ENCODE peak calls at places on chromosomes 13 and 19, in six cellular contexts. G is ascending aorta, O is neural progenitor cell, E is K562, W is brain microvascular endothelial cell, S is fibroblast of mammary gland. H is an unnamed sample.

GRCh38 chr19:46789371-46789770 is 977 bp upstream of the SLC1A5 start:
- DNase-seq in O (no peak), W (no peak), E (no peak), S (no peak), G (no peak), H (no peak)

GRCh38 chr19:977058-977464 is 7.1 kb upstream of the WDR18 start:
- DNase-seq in O (no peak), S (no peak), W (no peak), G (no peak), E (no peak), H (no peak)

GRCh38 chr13:20869540-20869939 is 33.0 kb downstream of the XPO4 start:
- DNase-seq in O (no peak), S (peak), W (no peak), E (no peak), G (no peak), H (no peak)

GRCh38 chr19:54373781-54374266 is 9.1 kb upstream of the LAIR1 start:
- DNase-seq in O (no peak), S (no peak), E (no peak), G (no peak), W (no peak), H (no peak)

GRCh38 chr19:17296278-17296677 is 6.9 kb downstream of the ABHD8 start:
- DNase-seq in S (peak), E (no peak), W (peak), O (no peak), G (no peak), H (no peak)

GRCh38 chr19:36646746-36647145 is 19.9 kb downstream of the ZNF461 start:
- DNase-seq in S (no peak), G (no peak), O (no peak), W (no peak), E (no peak), H (no peak)

GRCh38 chr19:41297628-41298326 is 12.2 kb upstream of the CCDC97 start:
- DNase-seq in O (no peak), G (no peak), E (no peak), S (no peak), W (no peak), H (no peak)

GRCh38 chr19:15652559-15653278 is 12.0 kb downstream of the CYP4F3 start:
- DNase-seq in O (no peak), W (no peak), S (no peak), E (no peak), G (no peak), H (no peak)

GRCh38 chr19:37964109-37964508 is 57.1 kb downstream of the SIPA1L3 start:
- DNase-seq in S (no peak), E (no peak), G (no peak), O (no peak), W (peak), H (no peak)

GRCh38 chr19:38453596-38453995 is 20.1 kb downstream of the RYR1 start:
- DNase-seq in E (no peak), W (no peak), G (no peak), O (no peak), S (no peak), H (no peak)

GRCh38 chr19:30911491-30911890 is 437.7 kb downstream of the TSHZ3 start:
- DNase-seq in S (no peak), G (no peak), O (no peak), E (no peak), W (no peak), H (no peak)

GRCh38 chr13:35791191-35791902 is 314.9 kb upstream of the MAB21L1 start:
- DNase-seq in W (no peak), E (no peak), O (no peak), G (no peak), S (peak), H (no peak)

GRCh38 chr19:46753420-46754155 is 7.3 kb upstream of the STRN4 start:
- DNase-seq in S (peak), G (no peak), W (no peak), O (peak), E (peak), H (no peak)

GRCh38 chr19:33864311-33864850 is 67.7 kb downstream of the KCTD15 start:
- DNase-seq in W (no peak), O (no peak), E (no peak), G (peak), S (no peak), H (peak)

GRCh38 chr19:16244091-16244490 is 46.4 kb downstream of the AP1M1 start:
- DNase-seq in G (no peak), W (no peak), O (no peak), S (peak), E (no peak), H (no peak)

GRCh38 chr13:41544824-41545707 is 87.7 kb downstream of the RGCC start:
- DNase-seq in W (no peak), G (no peak), E (no peak), S (no peak), O (no peak), H (no peak)

GRCh38 chr13:86945596-86945995 is 725.6 kb upstream of the SLITRK5 start:
- DNase-seq in W (no peak), O (no peak), E (no peak), S (peak), G (no peak), H (no peak)

GRCh38 chr19:48639483-48640375 is 2.5 kb upstream of the DBP start:
- DNase-seq in W (no peak), S (no peak), O (no peak), E (peak), G (no peak), H (no peak)

GRCh38 chr13:97300871-97301270 is 78.7 kb downstream of the MBNL2 start:
- DNase-seq in O (no peak), W (no peak), G (no peak), E (no peak), S (no peak), H (no peak)

GRCh38 chr13:110137677-110138008 is 169.3 kb downstream of the COL4A1 start:
- DNase-seq in O (peak), W (peak), S (peak), E (peak), G (no peak), H (peak)

GRCh38 chr13:28251462-28251861 is 113.1 kb downstream of the PAN3 start:
- DNase-seq in S (no peak), G (no peak), O (no peak), W (no peak), E (no peak), H (no peak)

GRCh38 chr19:10812902-10813404 is 23.1 kb downstream of the TMED1 start:
- DNase-seq in G (peak), W (peak), S (peak), E (peak), O (no peak), H (no peak)

GRCh38 chr19:11033763-11034162 is 55.5 kb upstream of the LDLR start:
- DNase-seq in E (no peak), S (no peak), W (no peak), O (no peak), G (no peak), H (no peak)

GRCh38 chr19:50147462-50148423 is 15.3 kb downstream of the IZUMO2 start:
- DNase-seq in S (peak), O (peak), G (peak), W (peak), E (peak), H (peak)

GRCh38 chr19:40666803-40667438 is 23.5 kb downstream of the NUMBL start:
- DNase-seq in G (no peak), W (no peak), O (no peak), E (no peak), S (no peak), H (no peak)

GRCh38 chr13:22461854-22462565 is 718.8 kb upstream of the SGCG start:
- DNase-seq in E (no peak), O (no peak), W (no peak), G (no peak), S (no peak), H (no peak)

GRCh38 chr19:19820774-19821315 is 705 bp downstream of the ZNF506 start:
- DNase-seq in G (no peak), E (no peak), O (no peak), W (peak), S (peak), H (no peak)

GRCh38 chr13:42746846-42747245 is 34.5 kb upstream of the FAM216B start:
- DNase-seq in G (no peak), W (no peak), E (no peak), O (no peak), S (peak), H (no peak)

GRCh38 chr13:106110241-106110855 is 425.1 kb downstream of the EFNB2 start:
- DNase-seq in W (no peak), O (peak), E (no peak), S (no peak), G (no peak), H (no peak)

GRCh38 chr19:7897289-7897688 is 6.4 kb upstream of the MAP2K7 start:
- DNase-seq in E (no peak), O (no peak), S (no peak), W (no peak), G (no peak), H (no peak)

GRCh38 chr13:105825071-105825470 is 710.4 kb downstream of the EFNB2 start:
- DNase-seq in W (no peak), E (no peak), O (no peak), S (no peak), G (no peak), H (no peak)

GRCh38 chr13:67971291-67971690 is 741.2 kb upstream of the PCDH9 start:
- DNase-seq in G (no peak), S (no peak), E (no peak), W (no peak), O (no peak), H (no peak)

GRCh38 chr19:20357921-20358320 is 190.9 kb downstream of the ZNF486 start:
- DNase-seq in G (no peak), W (no peak), O (no peak), E (no peak), S (no peak), H (peak)

GRCh38 chr13:79423340-79423739 is 17.3 kb upstream of the RBM26 start:
- DNase-seq in G (no peak), E (no peak), S (no peak), O (no peak), W (no peak), H (no peak)

GRCh38 chr13:87035538-87035937 is 635.6 kb upstream of the SLITRK5 start:
- DNase-seq in O (no peak), W (no peak), S (peak), G (no peak), E (no peak), H (no peak)

GRCh38 chr19:37932985-37933953 is 26.3 kb downstream of the SIPA1L3 start:
- DNase-seq in E (no peak), S (peak), W (no peak), G (no peak), O (peak), H (no peak)

GRCh38 chr19:19548915-19549537 is 11.0 kb downstream of the CILP2 start:
- DNase-seq in O (no peak), E (no peak), W (no peak), S (peak), G (no peak), H (no peak)

GRCh38 chr19:3586707-3587346 is 1.5 kb downstream of the GIPC3 start:
- DNase-seq in E (no peak), W (no peak), G (no peak), S (no peak), O (no peak), H (no peak)

GRCh38 chr19:3586124-3586626 is 897 bp downstream of the GIPC3 start:
- DNase-seq in O (peak), E (peak), W (no peak), G (no peak), S (no peak), H (no peak)

GRCh38 chr19:3589949-3590348 is 4.7 kb downstream of the GIPC3 start:
- DNase-seq in S (no peak), O (no peak), W (no peak), E (no peak), G (no peak), H (no peak)

GRCh38 chr19:3589439-3589838 is 4.2 kb downstream of the GIPC3 start:
- DNase-seq in O (no peak), W (no peak), E (no peak), S (no peak), G (no peak), H (no peak)

GRCh38 chr19:3585301-3586123 is at the start of gene GIPC3:
- DNase-seq in S (no peak), G (peak), O (no peak), W (no peak), E (no peak), H (no peak)
- H3K4me3 ChIP-seq in S (no peak), G (peak), O (peak), W (peak), E (peak), H (no peak)

GRCh38 chr13:31421756-31422155 is 222.0 kb downstream of the B3GLCT start:
- DNase-seq in W (no peak), G (no peak), O (no peak), S (peak), E (no peak), H (no peak)

GRCh38 chr13:31426395-31426794 is 226.6 kb downstream of the B3GLCT start:
- DNase-seq in O (no peak), W (no peak), E (no peak), S (no peak), G (no peak), H (no peak)

GRCh38 chr13:31427151-31427867 is 227.5 kb downstream of the B3GLCT start:
- DNase-seq in O (no peak), W (no peak), E (no peak), G (no peak), S (no peak), H (no peak)

DNA sequence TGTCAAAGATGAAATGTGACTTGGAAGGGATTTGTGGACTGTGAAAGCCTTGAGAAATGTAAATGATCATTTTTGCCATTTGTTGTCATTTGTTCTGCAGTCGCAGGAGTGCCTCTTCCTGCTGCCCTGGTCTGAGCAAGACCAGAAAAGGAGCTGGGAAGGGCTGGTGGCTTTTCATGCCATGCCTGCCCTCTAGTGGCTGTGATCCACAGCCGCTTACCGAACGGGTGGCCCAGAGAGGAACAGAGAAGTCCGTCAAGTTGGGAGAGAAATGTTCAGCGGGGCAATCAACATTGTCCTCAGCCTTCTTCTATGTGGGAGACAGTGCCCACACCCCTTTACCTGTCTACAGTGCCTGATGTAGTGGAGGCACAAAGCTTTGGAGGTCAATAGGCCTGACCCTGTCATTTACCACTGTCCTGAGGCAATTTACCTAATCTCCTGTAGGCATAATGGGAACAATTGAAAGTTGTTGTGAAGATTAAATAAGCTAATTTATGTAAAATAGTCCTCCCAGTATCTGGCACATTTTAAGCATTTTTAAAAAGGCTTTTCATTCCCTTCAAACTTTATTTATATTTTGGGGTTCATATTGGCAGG is 224.5 kb downstream of the B3GLCT start:
- DNase-seq in G (peak), E (peak), O (peak), W (peak), S (peak), H (peak)
- TF ChIP-seq CTCF in G (peak), E (peak), O (peak), W (peak), S (peak), H (peak)

GRCh38 chr13:59715591-59715990 is 448.1 kb downstream of the DIAPH3 start:
- DNase-seq in G (no peak), S (no peak), E (no peak), W (no peak), O (no peak), H (no peak)
- H3K4me3 ChIP-seq in G (no peak), S (no peak), E (no peak), W (no peak), O (no peak), H (no peak)

GRCh38 chr13:113828282-113828825 is 35.5 kb downstream of the GAS6 start:
- DNase-seq in W (no peak), S (no peak), E (no peak), G (no peak), O (no peak), H (no peak)

GRCh38 chr13:113823771-113824170 is 40.1 kb downstream of the GAS6 start:
- DNase-seq in O (no peak), S (no peak), W (no peak), G (no peak), E (no peak), H (no peak)

GRCh38 chr13:113822956-113823744 is 40.7 kb downstream of the GAS6 start:
- DNase-seq in E (no peak), G (no peak), O (no peak), W (no peak), S (no peak), H (no peak)

GRCh38 chr13:113825851-113826250 is 38.0 kb downstream of the GAS6 start:
- DNase-seq in E (no peak), S (no peak), W (no peak), O (no peak), G (no peak), H (no peak)

GRCh38 chr13:113827021-113827420 is 36.9 kb downstream of the GAS6 start:
- DNase-seq in E (no peak), W (no peak), O (no peak), G (no peak), S (no peak), H (no peak)
- TF ChIP-seq CTCF in E (no peak), W (no peak), O (no peak), G (no peak), S (no peak), H (no peak)